ENCODE peak calls at places on chromosome 4, in eight cellular contexts. X is sciatic nerve, K is GM03348, Q is fibroblast of the conjunctiva, N is type B pancreatic cell, G is Peyer's patch, R is gastrocnemius medialis, Z is GM18507. W is an unnamed sample.

GRCh38 chr4:102824398-102824797 is 3.0 kb downstream of the UBE2D3 start:
- DNase-seq in Z (no peak), Q (no peak), K (no peak), X (no peak), G (no peak), N (no peak), R (no peak), W (no peak)

GRCh38 chr4:136748777-136749176 is 783.5 kb downstream of the PCDH18 start:
- DNase-seq in G (no peak), X (no peak), K (no peak), Z (no peak), N (no peak), Q (no peak), R (no peak), W (no peak)

GRCh38 chr4:161208564-161208963 is 955.2 kb downstream of the FSTL5 start:
- DNase-seq in N (no peak), Z (no peak), R (no peak), Q (no peak), X (no peak), K (no peak), G (no peak), W (no peak)

GRCh38 chr4:185840201-185840600 is 28.2 kb upstream of the SORBS2 start:
- DNase-seq in Z (no peak), R (no peak), Q (no peak), N (no peak), X (no peak), K (no peak), G (no peak), W (no peak)

GRCh38 chr4:183797041-183797444 is 108.1 kb upstream of the STOX2 start:
- DNase-seq in Z (no peak), Q (no peak), R (no peak), N (no peak), K (no peak), X (peak), G (no peak), W (no peak)

GRCh38 chr4:2941138-2942036 is 21.8 kb downstream of the NOP14 start:
- DNase-seq in R (no peak), N (peak), Q (no peak), K (no peak), X (peak), G (peak), Z (no peak), W (no peak)

GRCh38 chr4:10015140-10015753 is 6.0 kb downstream of the SLC2A9 start:
- DNase-seq in Q (no peak), G (peak), K (no peak), Z (no peak), R (no peak), X (no peak), N (no peak), W (no peak)

GRCh38 chr4:8205749-8206611 is 6.9 kb downstream of the SH3TC1 start:
- DNase-seq in N (no peak), Z (no peak), X (no peak), R (no peak), Q (no peak), K (no peak), G (no peak), W (no peak)

GRCh38 chr4:137794779-137795178 is 262.5 kb upstream of the PCDH18 start:
- DNase-seq in X (no peak), K (peak), Q (no peak), N (no peak), R (no peak), Z (no peak), G (no peak), W (no peak)

GRCh38 chr4:86043755-86044592 is 315.9 kb downstream of the MAPK10 start:
- DNase-seq in X (no peak), G (no peak), Z (no peak), N (no peak), Q (peak), K (peak), R (no peak), W (no peak)

GRCh38 chr4:17063870-17064269 is 165.4 kb upstream of the LDB2 start:
- DNase-seq in G (no peak), X (no peak), Z (no peak), Q (peak), R (no peak), N (no peak), K (peak), W (peak)

GRCh38 chr4:153001626-153002025 is 65.5 kb downstream of the FHDC1 start:
- DNase-seq in G (no peak), Q (no peak), N (no peak), K (no peak), Z (no peak), R (no peak), X (no peak), W (no peak)

GRCh38 chr4:2818351-2818939 is 25.2 kb upstream of the ADD1 start:
- DNase-seq in R (no peak), Z (no peak), K (peak), G (no peak), N (no peak), X (no peak), Q (no peak), W (peak)

GRCh38 chr4:80072607-80073361 is at the start of gene ANTXR2:
- DNase-seq in Z (peak), R (peak), G (peak), Q (peak), X (peak), N (peak), K (peak), W (peak)

GRCh38 chr4:136917312-136918110 is 614.8 kb downstream of the PCDH18 start:
- DNase-seq in R (no peak), Q (no peak), G (no peak), K (no peak), Z (no peak), N (no peak), X (no peak), W (no peak)

GRCh38 chr4:153247116-153247490 is 42.9 kb downstream of the TRIM2 start:
- DNase-seq in N (no peak), X (no peak), G (no peak), Z (no peak), R (no peak), Q (no peak), K (no peak), W (no peak)

W was measured in hepatic stellate cell.